ENCODE peak calls at places on chromosomes 2 and 18, in five cellular contexts. One of them, this sample, is unnamed.

GRCh38 chr2:46798998-46799698 is 116.5 kb downstream of the MCFD2 start:
- DNase-seq in H1: no peak
- DNase-seq in A549: no peak
- DNase-seq in K562: no peak
- DNase-seq in GM12878: no peak
- DNase-seq in this sample: no peak

GRCh38 chr2:177340158-177340557 is 52.4 kb upstream of the AGPS start:
- DNase-seq in H1: no peak
- DNase-seq in A549: no peak
- DNase-seq in K562: no peak
- DNase-seq in GM12878: no peak
- DNase-seq in this sample: no peak

GRCh38 chr2:199490049-199490448 is 32.3 kb upstream of the SATB2 start:
- DNase-seq in H1: no peak
- DNase-seq in A549: no peak
- DNase-seq in K562: no peak
- DNase-seq in GM12878: no peak
- DNase-seq in this sample: no peak

GRCh38 chr18:49898421-49898820 is 85.1 kb upstream of the ACAA2 start:
- DNase-seq in H1: no peak
- DNase-seq in A549: peak; percentile 42
- DNase-seq in K562: peak; percentile 29
- DNase-seq in GM12878: no peak
- DNase-seq in this sample: peak; percentile 43

GRCh38 chr2:205924676-205925075 is 161.3 kb downstream of the INO80D start:
- DNase-seq in H1: no peak
- DNase-seq in A549: no peak
- DNase-seq in K562: no peak
- DNase-seq in GM12878: no peak
- DNase-seq in this sample: no peak

GRCh38 chr2:66490588-66491001 is 55.7 kb downstream of the MEIS1 start:
- DNase-seq in H1: no peak
- DNase-seq in A549: no peak
- DNase-seq in K562: peak; percentile 15
- DNase-seq in GM12878: no peak
- DNase-seq in this sample: no peak

GRCh38 chr2:147500819-147501395 is 343.9 kb upstream of the ACVR2A start:
- DNase-seq in H1: no peak
- DNase-seq in A549: no peak
- DNase-seq in K562: no peak
- DNase-seq in GM12878: no peak
- DNase-seq in this sample: no peak

GRCh38 chr2:85893428-85894258 is 4.9 kb upstream of the ST3GAL5 start:
- DNase-seq in H1: no peak
- DNase-seq in A549: peak; percentile 92
- DNase-seq in K562: no peak
- DNase-seq in GM12878: no peak
- DNase-seq in this sample: no peak

GRCh38 chr2:201978988-201979387 is 54.7 kb upstream of the FZD7 start:
- DNase-seq in H1: no peak
- DNase-seq in A549: no peak
- DNase-seq in K562: no peak
- DNase-seq in GM12878: no peak
- DNase-seq in this sample: no peak

GRCh38 chr2:69490486-69490885 is 53.3 kb upstream of the NFU1 start:
- DNase-seq in H1: no peak
- DNase-seq in A549: no peak
- DNase-seq in K562: no peak
- DNase-seq in GM12878: no peak
- DNase-seq in this sample: no peak

GRCh38 chr2:226524381-226524843 is 275.2 kb downstream of the IRS1 start:
- DNase-seq in H1: no peak
- DNase-seq in A549: peak; percentile 62
- DNase-seq in K562: no peak
- DNase-seq in GM12878: no peak
- DNase-seq in this sample: peak; percentile 39

GRCh38 chr2:98936917-98937351 is 909 bp upstream of the CRACDL start:
- DNase-seq in H1: no peak
- DNase-seq in A549: no peak
- DNase-seq in K562: no peak
- DNase-seq in GM12878: no peak
- DNase-seq in this sample: no peak

GRCh38 chr2:196459539-196459938 is 180.0 kb upstream of the CCDC150 start:
- DNase-seq in H1: no peak
- DNase-seq in A549: no peak
- DNase-seq in K562: peak; percentile 23
- DNase-seq in GM12878: no peak
- DNase-seq in this sample: no peak

GRCh38 chr2:20614201-20615045 is 36.5 kb downstream of the HS1BP3 start:
- DNase-seq in H1: no peak
- DNase-seq in A549: no peak
- DNase-seq in K562: no peak
- DNase-seq in GM12878: no peak
- DNase-seq in this sample: peak; percentile 73

GRCh38 chr2:170930132-170931109 is 1.4 kb downstream of the GORASP2 start:
- DNase-seq in H1: no peak
- DNase-seq in A549: peak; percentile 73
- DNase-seq in K562: peak; percentile 71
- DNase-seq in GM12878: peak; percentile 67
- DNase-seq in this sample: peak; percentile 82

GRCh38 chr2:218569661-218570500 is 1.2 kb downstream of the CNOT9 start:
- DNase-seq in H1: no peak
- DNase-seq in A549: peak; percentile 24
- DNase-seq in K562: peak; percentile 7
- DNase-seq in GM12878: no peak
- DNase-seq in this sample: peak; percentile 34

GRCh38 chr2:219119422-219120043 is 41.1 kb downstream of the NHEJ1 start:
- DNase-seq in H1: no peak
- DNase-seq in A549: peak; percentile 62
- DNase-seq in K562: peak; percentile 53
- DNase-seq in GM12878: peak; percentile 5
- DNase-seq in this sample: peak; percentile 62

GRCh38 chr2:39491653-39492052 is 54.6 kb upstream of the MAP4K3 start:
- DNase-seq in H1: no peak
- DNase-seq in A549: no peak
- DNase-seq in K562: no peak
- DNase-seq in GM12878: no peak
- DNase-seq in this sample: no peak

GRCh38 chr18:32956591-32957310 is 183.9 kb upstream of the KLHL14 start:
- DNase-seq in H1: no peak
- DNase-seq in A549: no peak
- DNase-seq in K562: no peak
- DNase-seq in GM12878: no peak
- DNase-seq in this sample: no peak

GRCh38 chr18:9069482-9070059 is 32.9 kb upstream of the NDUFV2 start:
- DNase-seq in H1: no peak
- DNase-seq in A549: no peak
- DNase-seq in K562: peak; percentile 4
- DNase-seq in GM12878: peak; percentile 66
- DNase-seq in this sample: no peak

GRCh38 chr2:214192711-214193110 is 218.1 kb upstream of the VWC2L start:
- DNase-seq in H1: no peak
- DNase-seq in A549: no peak
- DNase-seq in K562: no peak
- DNase-seq in GM12878: no peak
- DNase-seq in this sample: no peak

GRCh38 chr2:158686166-158686792 is 108.8 kb upstream of the DAPL1 start:
- DNase-seq in H1: no peak
- DNase-seq in A549: no peak
- DNase-seq in K562: no peak
- DNase-seq in GM12878: no peak
- DNase-seq in this sample: no peak

GRCh38 chr18:59139291-59139614 is 431 bp upstream of the SEC11C start:
- DNase-seq in H1: peak; percentile 57
- DNase-seq in A549: peak; percentile 88
- DNase-seq in K562: peak; percentile 92
- DNase-seq in GM12878: no peak
- DNase-seq in this sample: peak; percentile 83

DNA sequence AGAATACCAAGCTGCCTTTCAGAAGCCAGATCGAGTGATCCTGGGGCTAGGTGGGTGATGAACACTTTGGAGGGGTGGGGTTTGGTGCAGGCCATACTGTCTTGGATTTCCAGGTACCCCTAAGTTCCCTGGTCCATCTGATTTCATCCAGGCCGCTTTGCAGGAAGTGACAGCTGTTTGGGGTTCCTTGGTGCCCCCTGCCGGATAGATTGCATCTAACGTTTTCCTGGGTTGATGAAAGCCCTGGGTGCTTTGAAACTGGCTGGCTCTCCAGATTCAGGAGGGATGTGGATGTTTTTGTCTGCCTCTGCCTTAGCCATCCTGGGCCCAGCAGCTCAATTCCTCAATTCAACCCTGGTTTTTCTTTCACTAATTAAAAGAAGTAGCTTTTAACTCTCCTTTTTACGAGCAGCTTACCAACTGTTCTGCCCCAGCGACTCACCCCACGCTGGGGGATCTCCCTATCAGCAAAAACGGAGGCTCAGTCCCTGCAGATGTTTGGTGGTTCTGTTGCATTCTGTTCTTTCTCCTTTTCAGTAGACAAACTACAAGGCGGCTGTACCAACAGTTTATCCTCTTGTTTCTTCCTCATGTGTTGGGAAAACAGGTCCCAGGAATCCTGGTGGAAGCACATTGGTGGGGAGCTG is 37.1 kb downstream of the ARHGEF4 start:
- DNase-seq in H1: peak; percentile 41
- DNase-seq in A549: peak; percentile 61
- DNase-seq in K562: peak; percentile 63
- DNase-seq in GM12878: peak; percentile 17
- DNase-seq in this sample: peak; percentile 59
- TF ChIP-seq KDM1A in H1: no peak
- TF ChIP-seq KDM1A in A549: no peak
- TF ChIP-seq KDM1A in K562: no peak
- TF ChIP-seq KDM1A in GM12878: no peak
- TF ChIP-seq KDM1A in this sample: no peak

GRCh38 chr2:121285077-121285449 is at the start of gene TFCP2L1:
- DNase-seq in H1: peak; percentile 27
- DNase-seq in A549: peak; percentile 43
- DNase-seq in K562: peak; percentile 70
- DNase-seq in GM12878: no peak
- DNase-seq in this sample: no peak
- TF ChIP-seq KDM1A in H1: no peak
- TF ChIP-seq KDM1A in A549: no peak
- TF ChIP-seq KDM1A in K562: no peak
- TF ChIP-seq KDM1A in GM12878: no peak
- TF ChIP-seq KDM1A in this sample: no peak

GRCh38 chr2:95353055-95353575 is 49.4 kb upstream of the FAHD2A start:
- DNase-seq in H1: no peak
- DNase-seq in A549: no peak
- DNase-seq in K562: no peak
- DNase-seq in GM12878: no peak
- DNase-seq in this sample: no peak

GRCh38 chr2:95354925-95355324 is 47.6 kb upstream of the FAHD2A start:
- DNase-seq in H1: no peak
- DNase-seq in A549: no peak
- DNase-seq in K562: no peak
- DNase-seq in GM12878: no peak
- DNase-seq in this sample: no peak

GRCh38 chr2:95353613-95354468 is 48.7 kb upstream of the FAHD2A start:
- DNase-seq in H1: no peak
- DNase-seq in A549: no peak
- DNase-seq in K562: no peak
- DNase-seq in GM12878: no peak
- DNase-seq in this sample: no peak

GRCh38 chr2:95352291-95353054 is 50.0 kb upstream of the FAHD2A start:
- DNase-seq in H1: no peak
- DNase-seq in A549: no peak
- DNase-seq in K562: no peak
- DNase-seq in GM12878: no peak
- DNase-seq in this sample: no peak

GRCh38 chr2:95354469-95354901 is 48.0 kb upstream of the FAHD2A start:
- DNase-seq in H1: no peak
- DNase-seq in A549: no peak
- DNase-seq in K562: no peak
- DNase-seq in GM12878: no peak
- DNase-seq in this sample: no peak
- TF ChIP-seq KDM1A in H1: no peak
- TF ChIP-seq KDM1A in A549: no peak
- TF ChIP-seq KDM1A in K562: no peak
- TF ChIP-seq KDM1A in GM12878: no peak
- TF ChIP-seq KDM1A in this sample: no peak

DNA sequence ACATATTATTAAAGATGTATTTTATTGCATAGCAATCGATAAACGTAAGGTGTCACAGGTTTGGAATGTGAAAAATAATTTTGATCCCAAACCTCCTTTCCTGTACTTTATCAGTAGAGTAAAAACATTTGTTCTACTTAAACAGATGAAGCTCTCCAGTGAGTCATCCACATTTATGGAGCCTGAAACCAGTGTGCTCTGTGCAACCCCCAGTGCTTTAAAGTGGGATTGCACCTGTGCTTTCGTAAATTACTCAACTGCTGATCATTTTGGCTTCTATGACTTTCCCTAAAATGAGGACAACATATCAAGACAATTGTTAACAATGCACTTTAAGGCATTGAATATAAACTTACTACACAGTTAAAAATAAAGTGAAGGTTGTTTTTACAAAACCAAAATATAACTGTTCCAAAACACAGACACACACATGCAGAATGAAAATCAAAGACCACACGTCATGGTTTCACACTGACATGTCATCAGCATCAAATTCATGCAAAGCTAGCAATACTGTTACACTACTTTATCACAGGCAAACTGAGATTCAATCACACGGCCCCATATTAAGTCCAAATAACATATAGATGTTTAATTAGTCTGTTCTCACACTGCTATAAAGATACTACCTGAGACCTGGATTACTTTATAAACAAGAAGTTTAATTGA is 9.7 kb downstream of the TMEM18 start:
- DNase-seq in H1: no peak
- DNase-seq in A549: peak; percentile 68
- DNase-seq in K562: peak; percentile 44
- DNase-seq in GM12878: no peak
- DNase-seq in this sample: peak; percentile 58
- TF ChIP-seq KDM1A in H1: no peak
- TF ChIP-seq KDM1A in A549: no peak
- TF ChIP-seq KDM1A in K562: no peak
- TF ChIP-seq KDM1A in GM12878: no peak
- TF ChIP-seq KDM1A in this sample: no peak

DNA sequence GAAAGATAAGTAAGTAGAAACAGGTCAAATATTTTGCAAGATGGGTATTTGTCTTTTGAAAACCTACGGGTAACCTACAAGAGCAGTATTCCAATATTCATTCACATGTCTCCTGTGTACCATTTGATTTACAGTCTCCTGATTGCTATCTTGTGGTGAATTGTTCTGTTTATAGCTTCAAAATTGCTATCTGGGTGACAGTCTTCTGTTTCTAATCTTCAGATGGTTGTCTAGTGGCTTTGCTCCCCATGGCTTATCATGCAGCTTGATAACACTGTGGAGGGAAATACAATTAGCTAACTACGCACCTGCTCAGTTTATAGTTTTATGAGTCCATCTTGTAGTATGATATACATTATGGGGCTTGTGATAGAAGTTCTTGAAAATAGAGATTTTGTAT is 816.8 kb downstream of the CPS1 start:
- DNase-seq in H1: no peak
- DNase-seq in A549: no peak
- DNase-seq in K562: no peak
- DNase-seq in GM12878: no peak
- DNase-seq in this sample: no peak
- TF ChIP-seq KDM1A in H1: no peak
- TF ChIP-seq KDM1A in A549: no peak
- TF ChIP-seq KDM1A in K562: no peak
- TF ChIP-seq KDM1A in GM12878: no peak
- TF ChIP-seq KDM1A in this sample: no peak

GRCh38 chr18:11861583-11862288 is 10.5 kb downstream of the CHMP1B start:
- DNase-seq in H1: no peak
- DNase-seq in A549: no peak
- DNase-seq in K562: no peak
- DNase-seq in GM12878: no peak
- DNase-seq in this sample: peak; percentile 66
- TF ChIP-seq KDM1A in H1: no peak
- TF ChIP-seq KDM1A in A549: no peak
- TF ChIP-seq KDM1A in K562: no peak
- TF ChIP-seq KDM1A in GM12878: no peak
- TF ChIP-seq KDM1A in this sample: no peak